ENCODE peak calls at places on chromosome 18, in six cellular contexts. One of them, this sample, is unnamed. For H3K4me1, the result is how much of the 10 kb centered on the place peaks cover.

GRCh38 chr18:23852236-23853045 is 162.1 kb upstream of the TTC39C start:
- DNase-seq in gastrocnemius medialis: no peak
- DNase-seq in IMR-90: no peak
- DNase-seq in HCT116: no peak
- DNase-seq in upper lobe of left lung: no peak
- DNase-seq in body of pancreas: no peak
- DNase-seq in this sample: no peak

GRCh38 chr18:74342416-74343043 is 26.9 kb downstream of the C18orf63 start:
- DNase-seq in gastrocnemius medialis: no peak
- DNase-seq in IMR-90: peak
- DNase-seq in HCT116: peak
- DNase-seq in upper lobe of left lung: no peak
- DNase-seq in body of pancreas: peak
- DNase-seq in this sample: no peak

GRCh38 chr18:13541621-13542519 is 184.5 kb downstream of the FAM210A start:
- DNase-seq in gastrocnemius medialis: no peak
- DNase-seq in IMR-90: no peak
- DNase-seq in HCT116: no peak
- DNase-seq in upper lobe of left lung: no peak
- DNase-seq in body of pancreas: no peak
- DNase-seq in this sample: no peak

GRCh38 chr18:46621871-46622270 is 35.1 kb downstream of the LOXHD1 start:
- DNase-seq in gastrocnemius medialis: no peak
- DNase-seq in IMR-90: no peak
- DNase-seq in HCT116: no peak
- DNase-seq in upper lobe of left lung: no peak
- DNase-seq in body of pancreas: no peak
- DNase-seq in this sample: no peak

GRCh38 chr18:33596178-33596854 is 18.3 kb downstream of the ASXL3 start:
- DNase-seq in gastrocnemius medialis: no peak
- DNase-seq in IMR-90: peak
- DNase-seq in HCT116: no peak
- DNase-seq in upper lobe of left lung: no peak
- DNase-seq in body of pancreas: no peak
- DNase-seq in this sample: no peak

GRCh38 chr18:45384137-45384998 is 230.9 kb upstream of the SLC14A2 start:
- DNase-seq in gastrocnemius medialis: peak
- DNase-seq in IMR-90: peak
- DNase-seq in HCT116: peak
- DNase-seq in upper lobe of left lung: peak
- DNase-seq in body of pancreas: peak
- DNase-seq in this sample: no peak

GRCh38 chr18:13241083-13241892 is 22.7 kb downstream of the LDLRAD4 start:
- DNase-seq in gastrocnemius medialis: no peak
- DNase-seq in IMR-90: no peak
- DNase-seq in HCT116: no peak
- DNase-seq in upper lobe of left lung: no peak
- DNase-seq in body of pancreas: no peak
- DNase-seq in this sample: no peak

GRCh38 chr18:3012920-3013810 is at the start of gene LPIN2:
- DNase-seq in gastrocnemius medialis: peak
- DNase-seq in IMR-90: peak
- DNase-seq in HCT116: peak
- DNase-seq in upper lobe of left lung: peak
- DNase-seq in body of pancreas: peak
- DNase-seq in this sample: peak

GRCh38 chr18:80129672-80130367 is 20.8 kb downstream of the ADNP2 start:
- DNase-seq in gastrocnemius medialis: no peak
- DNase-seq in IMR-90: no peak
- DNase-seq in HCT116: no peak
- DNase-seq in upper lobe of left lung: no peak
- DNase-seq in body of pancreas: no peak
- DNase-seq in this sample: no peak

DNA sequence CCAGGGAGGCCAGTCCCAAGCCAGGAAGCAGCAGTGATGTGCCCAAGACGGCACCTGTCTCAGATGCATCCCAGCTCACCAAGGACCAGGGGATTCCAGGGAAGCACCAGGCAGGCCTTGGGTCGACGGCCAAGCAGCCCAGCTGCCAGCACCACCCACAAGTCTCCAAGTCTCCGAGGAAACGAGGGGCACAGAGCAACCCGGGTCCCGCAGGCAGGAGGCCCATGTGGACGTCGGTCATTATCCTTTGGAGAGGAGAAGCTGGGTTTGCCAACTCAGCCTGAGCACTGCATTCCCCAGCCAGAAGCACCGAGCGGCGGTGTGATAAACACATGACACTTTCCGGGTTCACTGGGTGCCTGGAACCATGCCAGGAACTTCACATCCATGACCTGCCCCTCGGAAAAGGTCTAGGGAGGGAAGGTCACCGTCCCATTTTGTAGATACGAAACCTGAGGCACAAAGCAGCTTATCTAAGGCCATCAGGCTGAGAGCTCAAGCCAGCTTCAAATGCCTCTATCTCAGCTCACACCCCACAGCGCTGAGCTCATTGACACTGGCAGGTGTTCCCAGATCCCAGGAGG is 104.5 kb downstream of the ZNF516 start:
- DNase-seq in gastrocnemius medialis: no peak
- DNase-seq in IMR-90: no peak
- DNase-seq in HCT116: no peak
- DNase-seq in upper lobe of left lung: no peak
- DNase-seq in body of pancreas: peak
- DNase-seq in this sample: no peak
- H3K4me1 ChIP-seq in gastrocnemius medialis: under half
- H3K4me1 ChIP-seq in IMR-90: under half
- H3K4me1 ChIP-seq in HCT116: under half
- H3K4me1 ChIP-seq in upper lobe of left lung: under half
- H3K4me1 ChIP-seq in body of pancreas: under half
- H3K4me1 ChIP-seq in this sample: under half

GRCh38 chr18:59275406-59275949 is 2.2 kb upstream of the RAX start:
- DNase-seq in gastrocnemius medialis: no peak
- DNase-seq in IMR-90: no peak
- DNase-seq in HCT116: no peak
- DNase-seq in upper lobe of left lung: no peak
- DNase-seq in body of pancreas: no peak
- DNase-seq in this sample: no peak
- H3K4me1 ChIP-seq in gastrocnemius medialis: under half
- H3K4me1 ChIP-seq in IMR-90: under half
- H3K4me1 ChIP-seq in HCT116: under half
- H3K4me1 ChIP-seq in upper lobe of left lung: under half
- H3K4me1 ChIP-seq in body of pancreas: under half
- H3K4me1 ChIP-seq in this sample: under half

GRCh38 chr18:58232674-58233073 is 188.6 kb downstream of the NEDD4L start:
- DNase-seq in gastrocnemius medialis: no peak
- DNase-seq in IMR-90: no peak
- DNase-seq in HCT116: no peak
- DNase-seq in upper lobe of left lung: no peak
- DNase-seq in body of pancreas: no peak
- DNase-seq in this sample: no peak
- H3K4me1 ChIP-seq in gastrocnemius medialis: under half
- H3K4me1 ChIP-seq in IMR-90: under half
- H3K4me1 ChIP-seq in HCT116: under half
- H3K4me1 ChIP-seq in upper lobe of left lung: under half
- H3K4me1 ChIP-seq in body of pancreas: half or more
- H3K4me1 ChIP-seq in this sample: under half

GRCh38 chr18:56740645-56741044 is 89.5 kb downstream of the WDR7 start:
- DNase-seq in gastrocnemius medialis: no peak
- DNase-seq in IMR-90: no peak
- DNase-seq in HCT116: no peak
- DNase-seq in upper lobe of left lung: no peak
- DNase-seq in body of pancreas: no peak
- DNase-seq in this sample: no peak
- H3K4me1 ChIP-seq in gastrocnemius medialis: under half
- H3K4me1 ChIP-seq in IMR-90: under half
- H3K4me1 ChIP-seq in HCT116: under half
- H3K4me1 ChIP-seq in upper lobe of left lung: under half
- H3K4me1 ChIP-seq in body of pancreas: under half
- H3K4me1 ChIP-seq in this sample: under half

DNA sequence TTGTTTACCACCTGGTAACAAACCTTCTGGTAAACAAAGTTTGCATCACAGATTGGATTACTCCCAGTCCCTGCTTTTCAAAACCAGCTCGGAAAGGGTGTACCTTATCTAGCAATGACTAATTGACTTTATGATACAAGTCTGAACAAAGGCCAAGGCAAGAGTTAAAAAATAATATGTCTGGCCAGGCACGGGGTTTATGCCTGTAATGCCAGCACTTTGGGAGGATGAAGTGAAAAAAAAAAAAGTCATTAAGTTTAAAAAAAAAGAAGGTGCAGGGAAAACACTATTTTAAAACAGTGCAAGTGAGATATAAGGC is 35.4 kb upstream of the PMAIP1 start:
- DNase-seq in gastrocnemius medialis: no peak
- DNase-seq in IMR-90: no peak
- DNase-seq in HCT116: no peak
- DNase-seq in upper lobe of left lung: no peak
- DNase-seq in body of pancreas: no peak
- DNase-seq in this sample: no peak
- H3K4me1 ChIP-seq in gastrocnemius medialis: under half
- H3K4me1 ChIP-seq in IMR-90: under half
- H3K4me1 ChIP-seq in HCT116: under half
- H3K4me1 ChIP-seq in upper lobe of left lung: under half
- H3K4me1 ChIP-seq in body of pancreas: under half
- H3K4me1 ChIP-seq in this sample: under half

DNA sequence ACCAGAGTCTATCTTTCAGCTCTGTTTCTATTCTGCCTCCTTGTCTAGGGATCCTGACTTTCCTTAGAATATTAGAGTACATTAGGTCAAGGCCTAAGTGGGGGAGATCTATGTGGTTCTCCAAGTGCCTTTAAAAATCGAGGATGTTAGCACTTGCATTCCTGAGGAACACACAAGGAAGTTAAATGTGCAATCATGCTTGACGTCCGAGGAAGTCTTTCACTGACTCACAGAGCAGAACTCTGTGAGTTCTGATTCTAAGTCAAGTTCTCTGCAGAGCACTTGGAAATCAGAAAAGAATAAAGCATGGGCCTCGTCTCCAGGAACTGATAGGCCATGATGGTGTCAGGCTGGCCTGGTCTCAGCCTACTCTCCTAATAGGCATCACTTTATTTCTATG is 17.2 kb downstream of the FHOD3 start:
- DNase-seq in gastrocnemius medialis: no peak
- DNase-seq in IMR-90: peak
- DNase-seq in HCT116: no peak
- DNase-seq in upper lobe of left lung: no peak
- DNase-seq in body of pancreas: no peak
- DNase-seq in this sample: no peak
- H3K4me1 ChIP-seq in gastrocnemius medialis: under half
- H3K4me1 ChIP-seq in IMR-90: under half
- H3K4me1 ChIP-seq in HCT116: under half
- H3K4me1 ChIP-seq in upper lobe of left lung: under half
- H3K4me1 ChIP-seq in body of pancreas: under half
- H3K4me1 ChIP-seq in this sample: half or more